ENCODE peak calls at places on chromosomes 4 and X, in six cellular contexts. One of them, this sample, is unnamed.

GRCh38 chr4:100738388-100739165 is 220.8 kb upstream of the EMCN start:
- DNase-seq in psoas muscle: no peak
- DNase-seq in aorta: peak; percentile 57
- DNase-seq in IMR-90: peak; percentile 68
- DNase-seq in SK-N-SH: no peak
- DNase-seq in neural progenitor cell: no peak
- DNase-seq in this sample: no peak

GRCh38 chr4:30840571-30840970 is 120.4 kb downstream of the PCDH7 start:
- DNase-seq in psoas muscle: no peak
- DNase-seq in aorta: no peak
- DNase-seq in IMR-90: peak; percentile 59
- DNase-seq in SK-N-SH: no peak
- DNase-seq in neural progenitor cell: no peak
- DNase-seq in this sample: no peak

GRCh38 chr4:76931576-76932276 is 17.8 kb upstream of the SEPTIN11 start:
- DNase-seq in psoas muscle: no peak
- DNase-seq in aorta: no peak
- DNase-seq in IMR-90: peak; percentile 20
- DNase-seq in SK-N-SH: no peak
- DNase-seq in neural progenitor cell: no peak
- DNase-seq in this sample: no peak

GRCh38 chrX:153875391-153876111 is 10.4 kb downstream of the L1CAM start:
- DNase-seq in psoas muscle: peak; percentile 67
- DNase-seq in aorta: no peak
- DNase-seq in IMR-90: no peak
- DNase-seq in SK-N-SH: peak; percentile 80
- DNase-seq in neural progenitor cell: peak; percentile 82
- DNase-seq in this sample: peak; percentile 20

GRCh38 chrX:109847257-109848187 is 114.5 kb upstream of the ACSL4 start:
- DNase-seq in psoas muscle: no peak
- DNase-seq in aorta: no peak
- DNase-seq in IMR-90: peak; percentile 90
- DNase-seq in SK-N-SH: no peak
- DNase-seq in neural progenitor cell: no peak
- DNase-seq in this sample: no peak

GRCh38 chrX:97009391-97009790 is 125.7 kb downstream of the RPA4 start:
- DNase-seq in psoas muscle: no peak
- DNase-seq in aorta: no peak
- DNase-seq in IMR-90: no peak
- DNase-seq in SK-N-SH: no peak
- DNase-seq in neural progenitor cell: no peak
- DNase-seq in this sample: no peak

GRCh38 chrX:55908685-55909212 is 191.2 kb downstream of the RRAGB start:
- DNase-seq in psoas muscle: no peak
- DNase-seq in aorta: no peak
- DNase-seq in IMR-90: no peak
- DNase-seq in SK-N-SH: no peak
- DNase-seq in neural progenitor cell: peak; percentile 43
- DNase-seq in this sample: peak; percentile 1

GRCh38 chr4:74874785-74875367 is 58.0 kb upstream of the PARM1 start:
- DNase-seq in psoas muscle: no peak
- DNase-seq in aorta: no peak
- DNase-seq in IMR-90: peak; percentile 84
- DNase-seq in SK-N-SH: peak; percentile 17
- DNase-seq in neural progenitor cell: peak; percentile 87
- DNase-seq in this sample: peak; percentile 37

GRCh38 chr4:76023381-76023780 is at the start of gene CXCL10:
- DNase-seq in psoas muscle: no peak
- DNase-seq in aorta: no peak
- DNase-seq in IMR-90: peak; percentile 82
- DNase-seq in SK-N-SH: no peak
- DNase-seq in neural progenitor cell: no peak
- DNase-seq in this sample: no peak

GRCh38 chr4:576991-577498 is 950 bp upstream of the TMEM271 start:
- DNase-seq in psoas muscle: no peak
- DNase-seq in aorta: no peak
- DNase-seq in IMR-90: no peak
- DNase-seq in SK-N-SH: peak; percentile 57
- DNase-seq in neural progenitor cell: peak; percentile 36
- DNase-seq in this sample: peak; percentile 70

GRCh38 chrX:19072372-19072771 is 49.9 kb downstream of the ADGRG2 start:
- DNase-seq in psoas muscle: no peak
- DNase-seq in aorta: no peak
- DNase-seq in IMR-90: no peak
- DNase-seq in SK-N-SH: no peak
- DNase-seq in neural progenitor cell: no peak
- DNase-seq in this sample: no peak

GRCh38 chr4:73589261-73589847 is 30.9 kb downstream of the RASSF6 start:
- DNase-seq in psoas muscle: no peak
- DNase-seq in aorta: no peak
- DNase-seq in IMR-90: peak; percentile 85
- DNase-seq in SK-N-SH: no peak
- DNase-seq in neural progenitor cell: no peak
- DNase-seq in this sample: no peak

GRCh38 chr4:24704152-24704551 is 91.2 kb upstream of the SOD3 start:
- DNase-seq in psoas muscle: no peak
- DNase-seq in aorta: no peak
- DNase-seq in IMR-90: no peak
- DNase-seq in SK-N-SH: no peak
- DNase-seq in neural progenitor cell: peak; percentile 74
- DNase-seq in this sample: no peak

DNA sequence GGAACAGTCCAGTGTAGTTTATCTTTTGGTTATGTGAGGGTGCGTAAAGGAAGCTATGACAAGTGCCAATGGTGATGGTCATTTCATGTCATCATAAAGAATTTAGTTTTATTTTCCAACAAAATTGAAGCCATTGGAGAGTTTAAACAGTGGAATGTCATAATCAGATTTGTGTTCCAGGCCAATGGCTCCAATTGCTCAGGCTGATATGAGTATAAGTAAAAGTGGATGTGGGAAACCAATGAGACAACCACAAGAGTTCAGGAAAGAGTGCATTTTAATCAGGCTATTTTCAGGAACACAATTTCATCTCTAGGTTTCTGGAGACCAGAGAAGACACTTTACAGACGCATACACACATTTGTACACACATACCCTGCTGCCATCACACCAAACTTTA is 20.7 kb downstream of the SPANXC start:
- DNase-seq in psoas muscle: no peak
- DNase-seq in aorta: no peak
- DNase-seq in IMR-90: no peak
- DNase-seq in SK-N-SH: no peak
- DNase-seq in neural progenitor cell: no peak
- DNase-seq in this sample: no peak
- H3K27ac ChIP-seq in psoas muscle: no peak overlapping the region
- H3K27ac ChIP-seq in aorta: no peak overlapping the region
- H3K27ac ChIP-seq in IMR-90: no peak overlapping the region
- H3K27ac ChIP-seq in SK-N-SH: no peak overlapping the region
- H3K27ac ChIP-seq in neural progenitor cell: no peak overlapping the region
- H3K27ac ChIP-seq in this sample: no peak overlapping the region

DNA sequence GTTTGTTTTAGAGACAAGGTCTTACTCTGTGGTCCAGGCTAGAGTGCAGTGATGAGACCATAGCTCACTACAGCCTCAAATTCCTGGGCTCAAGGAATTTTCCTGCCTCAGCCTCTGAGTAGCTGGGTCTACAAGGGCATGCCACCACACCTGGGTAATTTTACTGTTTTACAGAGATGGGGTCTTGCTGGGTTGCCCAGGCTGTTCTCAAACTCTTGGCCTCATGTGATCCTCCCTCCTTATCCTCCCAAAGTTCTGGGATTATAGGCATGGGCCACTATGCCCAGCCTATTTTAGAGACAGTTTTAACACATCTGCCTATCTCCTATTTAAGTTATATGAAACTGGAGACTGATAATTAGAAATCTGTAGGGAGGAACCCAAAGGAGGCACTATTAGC is 53.8 kb downstream of the SPRY1 start:
- DNase-seq in psoas muscle: no peak
- DNase-seq in aorta: no peak
- DNase-seq in IMR-90: no peak
- DNase-seq in SK-N-SH: no peak
- DNase-seq in neural progenitor cell: no peak
- DNase-seq in this sample: no peak
- H3K27ac ChIP-seq in psoas muscle: no peak overlapping the region
- H3K27ac ChIP-seq in aorta: no peak overlapping the region
- H3K27ac ChIP-seq in IMR-90: no peak overlapping the region
- H3K27ac ChIP-seq in SK-N-SH: no peak overlapping the region
- H3K27ac ChIP-seq in neural progenitor cell: no peak overlapping the region
- H3K27ac ChIP-seq in this sample: no peak overlapping the region

GRCh38 chr4:37726666-37727065 is 40.5 kb upstream of the RELL1 start:
- DNase-seq in psoas muscle: no peak
- DNase-seq in aorta: no peak
- DNase-seq in IMR-90: peak; percentile 48
- DNase-seq in SK-N-SH: no peak
- DNase-seq in neural progenitor cell: no peak
- DNase-seq in this sample: no peak
- H3K27ac ChIP-seq in psoas muscle: no peak overlapping the region
- H3K27ac ChIP-seq in aorta: no peak overlapping the region
- H3K27ac ChIP-seq in IMR-90: no peak overlapping the region
- H3K27ac ChIP-seq in SK-N-SH: no peak overlapping the region
- H3K27ac ChIP-seq in neural progenitor cell: no peak overlapping the region
- H3K27ac ChIP-seq in this sample: no peak overlapping the region

DNA sequence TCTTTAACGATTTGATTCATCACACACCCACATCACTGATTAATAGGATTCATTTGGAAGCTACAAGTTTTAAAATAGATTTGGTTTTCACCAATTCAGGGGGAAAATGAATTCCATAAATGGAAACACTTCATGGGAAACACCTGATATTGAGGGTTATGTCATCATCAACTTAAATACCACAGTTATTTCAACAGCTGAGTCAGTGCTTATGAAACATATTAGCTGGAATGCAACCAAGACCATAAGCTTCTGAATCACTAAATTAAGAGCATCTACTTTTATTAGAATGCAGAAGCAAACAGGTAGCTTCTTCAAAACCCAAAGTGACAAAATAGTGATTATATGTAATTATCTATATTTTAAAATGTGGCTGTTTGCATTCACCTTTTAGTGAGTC is 207.8 kb upstream of the DCAF8L1 start:
- DNase-seq in psoas muscle: no peak
- DNase-seq in aorta: no peak
- DNase-seq in IMR-90: peak; percentile 86
- DNase-seq in SK-N-SH: no peak
- DNase-seq in neural progenitor cell: no peak
- DNase-seq in this sample: no peak
- H3K27ac ChIP-seq in psoas muscle: no peak overlapping the region
- H3K27ac ChIP-seq in aorta: no peak overlapping the region
- H3K27ac ChIP-seq in IMR-90: no peak overlapping the region
- H3K27ac ChIP-seq in SK-N-SH: no peak overlapping the region
- H3K27ac ChIP-seq in neural progenitor cell: no peak overlapping the region
- H3K27ac ChIP-seq in this sample: no peak overlapping the region

GRCh38 chr4:8502836-8503585 is 62.4 kb downstream of the TRMT44 start:
- DNase-seq in psoas muscle: no peak
- DNase-seq in aorta: no peak
- DNase-seq in IMR-90: no peak
- DNase-seq in SK-N-SH: no peak
- DNase-seq in neural progenitor cell: no peak
- DNase-seq in this sample: no peak
- H3K27ac ChIP-seq in psoas muscle: no peak overlapping the region
- H3K27ac ChIP-seq in aorta: no peak overlapping the region
- H3K27ac ChIP-seq in IMR-90: no peak overlapping the region
- H3K27ac ChIP-seq in SK-N-SH: no peak overlapping the region
- H3K27ac ChIP-seq in neural progenitor cell: no peak overlapping the region
- H3K27ac ChIP-seq in this sample: no peak overlapping the region

GRCh38 chr4:29046716-29047115 is 1673.5 kb upstream of the PCDH7 start:
- DNase-seq in psoas muscle: no peak
- DNase-seq in aorta: no peak
- DNase-seq in IMR-90: peak; percentile 93
- DNase-seq in SK-N-SH: no peak
- DNase-seq in neural progenitor cell: no peak
- DNase-seq in this sample: no peak

GRCh38 chr4:29051381-29051965 is 1668.7 kb upstream of the PCDH7 start:
- DNase-seq in psoas muscle: no peak
- DNase-seq in aorta: no peak
- DNase-seq in IMR-90: peak; percentile 82
- DNase-seq in SK-N-SH: no peak
- DNase-seq in neural progenitor cell: peak; percentile 66
- DNase-seq in this sample: no peak

GRCh38 chr4:29047341-29048041 is 1672.7 kb upstream of the PCDH7 start:
- DNase-seq in psoas muscle: peak; percentile 43
- DNase-seq in aorta: no peak
- DNase-seq in IMR-90: no peak
- DNase-seq in SK-N-SH: no peak
- DNase-seq in neural progenitor cell: no peak
- DNase-seq in this sample: no peak

GRCh38 chr4:29046166-29046565 is 1674.0 kb upstream of the PCDH7 start:
- DNase-seq in psoas muscle: no peak
- DNase-seq in aorta: no peak
- DNase-seq in IMR-90: peak; percentile 92
- DNase-seq in SK-N-SH: no peak
- DNase-seq in neural progenitor cell: peak; percentile 6
- DNase-seq in this sample: peak; percentile 30
- H3K27ac ChIP-seq in psoas muscle: no peak overlapping the region
- H3K27ac ChIP-seq in aorta: no peak overlapping the region
- H3K27ac ChIP-seq in IMR-90: peak overlapping the region; percentile 49
- H3K27ac ChIP-seq in SK-N-SH: no peak overlapping the region
- H3K27ac ChIP-seq in neural progenitor cell: no peak overlapping the region
- H3K27ac ChIP-seq in this sample: peak overlapping the region; percentile 83

DNA sequence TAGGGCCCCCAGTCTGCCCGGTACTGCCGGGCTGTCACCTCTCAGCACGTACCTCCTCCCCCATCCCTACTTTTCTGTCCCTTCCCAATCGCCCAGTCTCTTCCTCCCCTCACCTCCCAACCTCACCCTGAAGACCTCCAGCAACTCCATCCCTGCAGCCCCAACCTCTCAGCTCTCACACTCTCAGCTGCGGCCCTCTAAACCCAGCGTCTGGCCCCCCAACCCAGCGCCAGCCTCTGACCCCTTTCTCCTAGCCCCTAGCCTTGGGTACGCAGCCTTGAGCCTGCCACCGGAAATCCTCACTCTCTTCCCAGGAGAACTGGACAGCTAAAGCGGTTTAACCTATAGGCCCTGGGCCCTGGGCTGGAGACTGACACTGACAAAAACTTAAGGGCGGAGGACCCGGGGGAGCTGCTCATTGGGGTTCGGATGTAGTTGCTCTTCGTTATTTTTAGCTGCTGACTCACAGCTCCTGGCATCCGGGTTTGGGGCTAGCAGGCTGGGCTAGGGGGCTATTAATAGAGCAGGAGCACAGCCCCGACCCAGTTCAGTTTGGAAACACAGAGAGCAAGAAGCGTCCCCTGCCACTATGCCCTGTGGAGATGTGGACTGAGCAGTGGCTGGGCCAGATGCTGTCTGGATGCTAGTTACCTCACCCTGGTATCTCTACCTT is 9.6 kb upstream of the DLG3 start:
- DNase-seq in psoas muscle: peak; percentile 78
- DNase-seq in aorta: peak; percentile 82
- DNase-seq in IMR-90: peak; percentile 48
- DNase-seq in SK-N-SH: no peak
- DNase-seq in neural progenitor cell: peak; percentile 10
- DNase-seq in this sample: no peak
- H3K27ac ChIP-seq in psoas muscle: peak overlapping the region; percentile 89
- H3K27ac ChIP-seq in aorta: peak overlapping the region; percentile 98
- H3K27ac ChIP-seq in IMR-90: peak overlapping the region; percentile 48
- H3K27ac ChIP-seq in SK-N-SH: peak overlapping the region; percentile 48
- H3K27ac ChIP-seq in neural progenitor cell: no peak overlapping the region
- H3K27ac ChIP-seq in this sample: peak overlapping the region; percentile 58

This sample was measured in caudate nucleus.